ENCODE peak calls at places on chromosomes 7 and 10, in ten cellular contexts. One of them, this sample, is unnamed.

GRCh38 chr10:62710182-62710581 is 94.3 kb upstream of the ADO start:
- DNase-seq in fibroblast of the conjunctiva: no peak
- DNase-seq in GM04504: no peak
- DNase-seq in NB4: peak
- DNase-seq in posterior vena cava: no peak
- DNase-seq in brain microvascular endothelial cell: no peak
- DNase-seq in GDM1: no peak
- DNase-seq in WTC11: no peak
- DNase-seq in central memory CD4-positive, alpha-beta T cell: no peak
- DNase-seq in stimulated activated CD4-positive, alpha-beta T cell treated with anti-CD3 and anti-CD28 coated beads, Interleukin-4, amount 100 ng/mL, for 1 hour: no peak
- DNase-seq in this sample: peak

GRCh38 chr7:99326408-99326782 is 697 bp downstream of the ARPC1A start:
- DNase-seq in fibroblast of the conjunctiva: no peak
- DNase-seq in GM04504: no peak
- DNase-seq in NB4: no peak
- DNase-seq in posterior vena cava: no peak
- DNase-seq in brain microvascular endothelial cell: no peak
- DNase-seq in GDM1: no peak
- DNase-seq in WTC11: no peak
- DNase-seq in central memory CD4-positive, alpha-beta T cell: no peak
- DNase-seq in stimulated activated CD4-positive, alpha-beta T cell treated with anti-CD3 and anti-CD28 coated beads, Interleukin-4, amount 100 ng/mL, for 1 hour: no peak
- DNase-seq in this sample: no peak

GRCh38 chr10:12534824-12535223 is 185.5 kb downstream of the CAMK1D start:
- DNase-seq in fibroblast of the conjunctiva: no peak
- DNase-seq in GM04504: no peak
- DNase-seq in NB4: peak
- DNase-seq in posterior vena cava: no peak
- DNase-seq in brain microvascular endothelial cell: peak
- DNase-seq in GDM1: no peak
- DNase-seq in WTC11: no peak
- DNase-seq in central memory CD4-positive, alpha-beta T cell: no peak
- DNase-seq in stimulated activated CD4-positive, alpha-beta T cell treated with anti-CD3 and anti-CD28 coated beads, Interleukin-4, amount 100 ng/mL, for 1 hour: no peak
- DNase-seq in this sample: no peak

GRCh38 chr10:80539421-80539999 is 1.8 kb downstream of the SH2D4B start:
- DNase-seq in fibroblast of the conjunctiva: no peak
- DNase-seq in GM04504: no peak
- DNase-seq in NB4: no peak
- DNase-seq in posterior vena cava: peak
- DNase-seq in brain microvascular endothelial cell: no peak
- DNase-seq in GDM1: no peak
- DNase-seq in WTC11: no peak
- DNase-seq in central memory CD4-positive, alpha-beta T cell: no peak
- DNase-seq in stimulated activated CD4-positive, alpha-beta T cell treated with anti-CD3 and anti-CD28 coated beads, Interleukin-4, amount 100 ng/mL, for 1 hour: no peak
- DNase-seq in this sample: no peak

GRCh38 chr10:24176658-24177057 is 32.3 kb upstream of the KIAA1217 start:
- DNase-seq in fibroblast of the conjunctiva: no peak
- DNase-seq in GM04504: no peak
- DNase-seq in NB4: no peak
- DNase-seq in posterior vena cava: no peak
- DNase-seq in brain microvascular endothelial cell: no peak
- DNase-seq in GDM1: no peak
- DNase-seq in WTC11: no peak
- DNase-seq in central memory CD4-positive, alpha-beta T cell: no peak
- DNase-seq in stimulated activated CD4-positive, alpha-beta T cell treated with anti-CD3 and anti-CD28 coated beads, Interleukin-4, amount 100 ng/mL, for 1 hour: no peak
- DNase-seq in this sample: no peak

GRCh38 chr7:12127490-12127889 is 83.6 kb upstream of the TMEM106B start:
- DNase-seq in fibroblast of the conjunctiva: no peak
- DNase-seq in GM04504: no peak
- DNase-seq in NB4: no peak
- DNase-seq in posterior vena cava: no peak
- DNase-seq in brain microvascular endothelial cell: no peak
- DNase-seq in GDM1: no peak
- DNase-seq in WTC11: no peak
- DNase-seq in central memory CD4-positive, alpha-beta T cell: no peak
- DNase-seq in stimulated activated CD4-positive, alpha-beta T cell treated with anti-CD3 and anti-CD28 coated beads, Interleukin-4, amount 100 ng/mL, for 1 hour: no peak
- DNase-seq in this sample: no peak

GRCh38 chr10:97138777-97139317 is 46.9 kb downstream of the SLIT1 start:
- DNase-seq in fibroblast of the conjunctiva: no peak
- DNase-seq in GM04504: no peak
- DNase-seq in NB4: no peak
- DNase-seq in posterior vena cava: no peak
- DNase-seq in brain microvascular endothelial cell: no peak
- DNase-seq in GDM1: no peak
- DNase-seq in WTC11: no peak
- DNase-seq in central memory CD4-positive, alpha-beta T cell: no peak
- DNase-seq in stimulated activated CD4-positive, alpha-beta T cell treated with anti-CD3 and anti-CD28 coated beads, Interleukin-4, amount 100 ng/mL, for 1 hour: no peak
- DNase-seq in this sample: no peak

GRCh38 chr10:6052247-6053221 is 9.6 kb downstream of the IL2RA start:
- DNase-seq in fibroblast of the conjunctiva: no peak
- DNase-seq in GM04504: no peak
- DNase-seq in NB4: no peak
- DNase-seq in posterior vena cava: no peak
- DNase-seq in brain microvascular endothelial cell: no peak
- DNase-seq in GDM1: peak
- DNase-seq in WTC11: no peak
- DNase-seq in central memory CD4-positive, alpha-beta T cell: peak
- DNase-seq in stimulated activated CD4-positive, alpha-beta T cell treated with anti-CD3 and anti-CD28 coated beads, Interleukin-4, amount 100 ng/mL, for 1 hour: peak
- DNase-seq in this sample: no peak

GRCh38 chr10:98104125-98104524 is 30.3 kb upstream of the R3HCC1L start:
- DNase-seq in fibroblast of the conjunctiva: no peak
- DNase-seq in GM04504: no peak
- DNase-seq in NB4: no peak
- DNase-seq in posterior vena cava: no peak
- DNase-seq in brain microvascular endothelial cell: no peak
- DNase-seq in GDM1: no peak
- DNase-seq in WTC11: no peak
- DNase-seq in central memory CD4-positive, alpha-beta T cell: no peak
- DNase-seq in stimulated activated CD4-positive, alpha-beta T cell treated with anti-CD3 and anti-CD28 coated beads, Interleukin-4, amount 100 ng/mL, for 1 hour: no peak
- DNase-seq in this sample: no peak

GRCh38 chr10:119493155-119493554 is 49.4 kb downstream of the RGS10 start:
- DNase-seq in fibroblast of the conjunctiva: no peak
- DNase-seq in GM04504: no peak
- DNase-seq in NB4: no peak
- DNase-seq in posterior vena cava: no peak
- DNase-seq in brain microvascular endothelial cell: no peak
- DNase-seq in GDM1: no peak
- DNase-seq in WTC11: no peak
- DNase-seq in central memory CD4-positive, alpha-beta T cell: no peak
- DNase-seq in stimulated activated CD4-positive, alpha-beta T cell treated with anti-CD3 and anti-CD28 coated beads, Interleukin-4, amount 100 ng/mL, for 1 hour: no peak
- DNase-seq in this sample: no peak

GRCh38 chr7:22664988-22665798 is 61.8 kb upstream of the IL6 start:
- DNase-seq in fibroblast of the conjunctiva: no peak
- DNase-seq in GM04504: no peak
- DNase-seq in NB4: no peak
- DNase-seq in posterior vena cava: no peak
- DNase-seq in brain microvascular endothelial cell: no peak
- DNase-seq in GDM1: no peak
- DNase-seq in WTC11: no peak
- DNase-seq in central memory CD4-positive, alpha-beta T cell: no peak
- DNase-seq in stimulated activated CD4-positive, alpha-beta T cell treated with anti-CD3 and anti-CD28 coated beads, Interleukin-4, amount 100 ng/mL, for 1 hour: no peak
- DNase-seq in this sample: no peak

GRCh38 chr7:33039257-33039904 is 23.2 kb downstream of the NT5C3A start:
- DNase-seq in fibroblast of the conjunctiva: no peak
- DNase-seq in GM04504: no peak
- DNase-seq in NB4: no peak
- DNase-seq in posterior vena cava: no peak
- DNase-seq in brain microvascular endothelial cell: no peak
- DNase-seq in GDM1: no peak
- DNase-seq in WTC11: no peak
- DNase-seq in central memory CD4-positive, alpha-beta T cell: peak
- DNase-seq in stimulated activated CD4-positive, alpha-beta T cell treated with anti-CD3 and anti-CD28 coated beads, Interleukin-4, amount 100 ng/mL, for 1 hour: no peak
- DNase-seq in this sample: peak

GRCh38 chr7:80942261-80943041 is 23.6 kb upstream of the SEMA3C start:
- DNase-seq in fibroblast of the conjunctiva: peak
- DNase-seq in GM04504: peak
- DNase-seq in NB4: peak
- DNase-seq in posterior vena cava: peak
- DNase-seq in brain microvascular endothelial cell: peak
- DNase-seq in GDM1: no peak
- DNase-seq in WTC11: peak
- DNase-seq in central memory CD4-positive, alpha-beta T cell: no peak
- DNase-seq in stimulated activated CD4-positive, alpha-beta T cell treated with anti-CD3 and anti-CD28 coated beads, Interleukin-4, amount 100 ng/mL, for 1 hour: no peak
- DNase-seq in this sample: no peak

This sample was measured in Kasumi-1.